ENCODE peak calls at places on chromosomes 5 and 9, in four cellular contexts. F is hippocampal formation; G is posterior cingulate gyrus; P is activated CD8-positive, alpha-beta memory T cell treated with anti-CD3 and anti-CD28 coated beads, Interleukin-2, amount 10 ng/mL, durations not matched to agents 7 days and 5 days. Y is an unnamed sample.

GRCh38 chr5:99349842-99350241 is 421.0 kb upstream of the CHD1 start:
- DNase-seq in F (no peak), G (no peak), P (no peak), Y (no peak)

GRCh38 chr9:72925126-72925810 is 27.6 kb downstream of the ALDH1A1 start:
- DNase-seq in F (no peak), G (no peak), P (no peak), Y (no peak)

GRCh38 chr5:137660349-137660817 is 75.5 kb downstream of the KLHL3 start:
- DNase-seq in F (peak), G (peak), P (peak), Y (peak)

GRCh38 chr5:174837919-174838902 is 113.8 kb downstream of the MSX2 start:
- DNase-seq in F (peak), G (no peak), P (no peak), Y (peak)

GRCh38 chr5:83957188-83957587 is 236.5 kb upstream of the HAPLN1 start:
- DNase-seq in F (no peak), G (no peak), P (no peak), Y (no peak)

GRCh38 chr5:117262607-117263131 is 688.0 kb upstream of the SEMA6A start:
- DNase-seq in F (peak), G (no peak), P (no peak), Y (no peak)

GRCh38 chr5:60356716-60357115 is 343.2 kb downstream of the DEPDC1B start:
- DNase-seq in F (no peak), G (no peak), P (no peak), Y (no peak)

GRCh38 chr9:3446313-3446712 is 79.5 kb downstream of the RFX3 start:
- DNase-seq in F (no peak), G (no peak), P (no peak), Y (no peak)

GRCh38 chr5:315488-316209 is 5.9 kb upstream of the AHRR start:
- DNase-seq in F (no peak), G (peak), P (no peak), Y (no peak)

GRCh38 chr5:38926121-38926520 is 80.3 kb downstream of the OSMR start:
- DNase-seq in F (no peak), G (no peak), P (no peak), Y (no peak)